ENCODE peak calls at places on chromosomes 5 and 9, in eight cellular contexts. One of them, this sample, is unnamed. For H3K4me1, the result is how much of the 10 kb centered on the place peaks cover.

GRCh38 chr9:87792831-87793288 is 66.9 kb downstream of the CTSL start:
- DNase-seq in prostate gland: no peak
- DNase-seq in lower lobe of right lung: peak
- DNase-seq in transverse colon: peak
- DNase-seq in IMR-90: peak
- DNase-seq in A549: peak
- DNase-seq in cardiac muscle cell: peak
- DNase-seq in uterus: peak
- DNase-seq in this sample: no peak

GRCh38 chr9:82934949-82935348 is 128.0 kb downstream of the RASEF start:
- DNase-seq in prostate gland: no peak
- DNase-seq in lower lobe of right lung: no peak
- DNase-seq in transverse colon: no peak
- DNase-seq in IMR-90: peak
- DNase-seq in A549: peak
- DNase-seq in cardiac muscle cell: peak
- DNase-seq in uterus: no peak
- DNase-seq in this sample: peak

GRCh38 chr5:167720676-167721260 is 570.7 kb upstream of the WWC1 start:
- DNase-seq in prostate gland: no peak
- DNase-seq in lower lobe of right lung: no peak
- DNase-seq in transverse colon: no peak
- DNase-seq in IMR-90: peak
- DNase-seq in A549: no peak
- DNase-seq in cardiac muscle cell: no peak
- DNase-seq in uterus: no peak
- DNase-seq in this sample: no peak

GRCh38 chr5:98773214-98773463 is 324 bp upstream of the RGMB start:
- DNase-seq in prostate gland: no peak
- DNase-seq in lower lobe of right lung: no peak
- DNase-seq in transverse colon: no peak
- DNase-seq in IMR-90: no peak
- DNase-seq in A549: no peak
- DNase-seq in cardiac muscle cell: no peak
- DNase-seq in uterus: no peak
- DNase-seq in this sample: peak

GRCh38 chr9:116928884-116929283 is 241.8 kb downstream of the TRIM32 start:
- DNase-seq in prostate gland: no peak
- DNase-seq in lower lobe of right lung: no peak
- DNase-seq in transverse colon: no peak
- DNase-seq in IMR-90: no peak
- DNase-seq in A549: no peak
- DNase-seq in cardiac muscle cell: no peak
- DNase-seq in uterus: no peak
- DNase-seq in this sample: no peak

GRCh38 chr9:127081250-127082185 is 40.9 kb downstream of the ANGPTL2 start:
- DNase-seq in prostate gland: no peak
- DNase-seq in lower lobe of right lung: no peak
- DNase-seq in transverse colon: no peak
- DNase-seq in IMR-90: no peak
- DNase-seq in A549: no peak
- DNase-seq in cardiac muscle cell: no peak
- DNase-seq in uterus: no peak
- DNase-seq in this sample: no peak

GRCh38 chr5:71873202-71873601 is 154.1 kb downstream of the CARTPT start:
- DNase-seq in prostate gland: no peak
- DNase-seq in lower lobe of right lung: no peak
- DNase-seq in transverse colon: no peak
- DNase-seq in IMR-90: no peak
- DNase-seq in A549: no peak
- DNase-seq in cardiac muscle cell: no peak
- DNase-seq in uterus: no peak
- DNase-seq in this sample: peak

GRCh38 chr5:73615085-73615484 is 10.9 kb upstream of the ARHGEF28 start:
- DNase-seq in prostate gland: no peak
- DNase-seq in lower lobe of right lung: no peak
- DNase-seq in transverse colon: peak
- DNase-seq in IMR-90: no peak
- DNase-seq in A549: peak
- DNase-seq in cardiac muscle cell: no peak
- DNase-seq in uterus: no peak
- DNase-seq in this sample: peak

GRCh38 chr5:73987915-73988314 is 361.9 kb downstream of the ARHGEF28 start:
- DNase-seq in prostate gland: no peak
- DNase-seq in lower lobe of right lung: no peak
- DNase-seq in transverse colon: no peak
- DNase-seq in IMR-90: no peak
- DNase-seq in A549: no peak
- DNase-seq in cardiac muscle cell: no peak
- DNase-seq in uterus: no peak
- DNase-seq in this sample: peak

GRCh38 chr5:55633574-55634203 is 78.4 kb downstream of the SLC38A9 start:
- DNase-seq in prostate gland: no peak
- DNase-seq in lower lobe of right lung: no peak
- DNase-seq in transverse colon: peak
- DNase-seq in IMR-90: peak
- DNase-seq in A549: peak
- DNase-seq in cardiac muscle cell: peak
- DNase-seq in uterus: no peak
- DNase-seq in this sample: no peak

GRCh38 chr5:105504-106080 is 13.6 kb downstream of the PLEKHG4B start:
- DNase-seq in prostate gland: no peak
- DNase-seq in lower lobe of right lung: no peak
- DNase-seq in transverse colon: no peak
- DNase-seq in IMR-90: no peak
- DNase-seq in A549: no peak
- DNase-seq in cardiac muscle cell: no peak
- DNase-seq in uterus: no peak
- DNase-seq in this sample: no peak

GRCh38 chr9:95505072-95505471 is 11.7 kb downstream of the PTCH1 start:
- DNase-seq in prostate gland: no peak
- DNase-seq in lower lobe of right lung: no peak
- DNase-seq in transverse colon: no peak
- DNase-seq in IMR-90: no peak
- DNase-seq in A549: no peak
- DNase-seq in cardiac muscle cell: no peak
- DNase-seq in uterus: no peak
- DNase-seq in this sample: no peak
- H3K4me1 ChIP-seq in prostate gland: under half
- H3K4me1 ChIP-seq in lower lobe of right lung: under half
- H3K4me1 ChIP-seq in transverse colon: under half
- H3K4me1 ChIP-seq in IMR-90: under half
- H3K4me1 ChIP-seq in A549: under half
- H3K4me1 ChIP-seq in cardiac muscle cell: under half
- H3K4me1 ChIP-seq in uterus: under half
- H3K4me1 ChIP-seq in this sample: under half

GRCh38 chr5:154197801-154198461 is 7.4 kb downstream of the GALNT10 start:
- DNase-seq in prostate gland: peak
- DNase-seq in lower lobe of right lung: peak
- DNase-seq in transverse colon: no peak
- DNase-seq in IMR-90: peak
- DNase-seq in A549: peak
- DNase-seq in cardiac muscle cell: peak
- DNase-seq in uterus: no peak
- DNase-seq in this sample: peak

GRCh38 chr5:154199263-154199662 is 8.7 kb downstream of the GALNT10 start:
- DNase-seq in prostate gland: no peak
- DNase-seq in lower lobe of right lung: no peak
- DNase-seq in transverse colon: no peak
- DNase-seq in IMR-90: no peak
- DNase-seq in A549: peak
- DNase-seq in cardiac muscle cell: no peak
- DNase-seq in uterus: no peak
- DNase-seq in this sample: no peak

GRCh38 chr5:154198611-154199230 is 8.2 kb downstream of the GALNT10 start:
- DNase-seq in prostate gland: no peak
- DNase-seq in lower lobe of right lung: no peak
- DNase-seq in transverse colon: no peak
- DNase-seq in IMR-90: peak
- DNase-seq in A549: peak
- DNase-seq in cardiac muscle cell: peak
- DNase-seq in uterus: no peak
- DNase-seq in this sample: peak

GRCh38 chr5:154194348-154195329 is 4.1 kb downstream of the GALNT10 start:
- DNase-seq in prostate gland: peak
- DNase-seq in lower lobe of right lung: no peak
- DNase-seq in transverse colon: no peak
- DNase-seq in IMR-90: peak
- DNase-seq in A549: no peak
- DNase-seq in cardiac muscle cell: peak
- DNase-seq in uterus: no peak
- DNase-seq in this sample: no peak

DNA sequence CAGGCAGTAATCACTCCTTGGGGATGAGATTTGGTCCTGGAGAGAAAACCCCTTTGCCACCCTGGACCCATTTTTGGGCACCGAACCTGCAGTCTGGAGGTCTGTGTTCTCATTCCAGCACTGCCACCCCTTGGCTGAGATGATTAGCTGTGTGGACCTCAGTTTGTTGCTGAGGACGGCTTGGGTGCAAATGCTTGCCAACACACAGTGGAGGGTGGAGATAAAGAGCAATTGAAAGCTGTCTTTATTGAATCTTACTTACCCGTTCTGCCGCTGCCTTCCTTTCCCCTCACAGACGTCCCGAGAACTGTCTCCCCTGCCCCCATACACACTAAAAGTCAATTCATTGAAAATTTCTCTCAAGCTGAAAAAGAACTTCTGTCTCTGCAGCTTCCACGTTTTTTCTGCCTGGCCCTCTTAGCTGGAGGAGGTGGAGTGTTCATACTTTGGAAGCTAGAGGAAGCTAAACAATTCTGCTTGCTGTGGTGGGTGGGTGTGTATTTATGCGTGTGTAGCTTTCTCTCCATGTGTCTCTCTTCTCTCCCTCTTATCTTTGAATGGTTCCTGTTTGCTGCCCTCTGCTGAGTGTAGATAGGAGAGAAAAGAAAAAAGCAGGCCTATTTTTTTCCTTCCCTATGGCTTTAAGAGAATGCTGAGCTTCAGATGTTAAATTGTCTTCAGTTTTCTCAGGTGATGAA is 6.6 kb downstream of the GALNT10 start:
- DNase-seq in prostate gland: no peak
- DNase-seq in lower lobe of right lung: no peak
- DNase-seq in transverse colon: no peak
- DNase-seq in IMR-90: peak
- DNase-seq in A549: peak
- DNase-seq in cardiac muscle cell: peak
- DNase-seq in uterus: no peak
- DNase-seq in this sample: no peak
- TF ChIP-seq CTCF in prostate gland: no peak
- TF ChIP-seq CTCF in lower lobe of right lung: no peak
- TF ChIP-seq CTCF in transverse colon: peak
- TF ChIP-seq CTCF in IMR-90: peak
- TF ChIP-seq CTCF in A549: peak
- TF ChIP-seq CTCF in cardiac muscle cell: peak
- TF ChIP-seq CTCF in uterus: peak
- TF ChIP-seq CTCF in this sample: peak

DNA sequence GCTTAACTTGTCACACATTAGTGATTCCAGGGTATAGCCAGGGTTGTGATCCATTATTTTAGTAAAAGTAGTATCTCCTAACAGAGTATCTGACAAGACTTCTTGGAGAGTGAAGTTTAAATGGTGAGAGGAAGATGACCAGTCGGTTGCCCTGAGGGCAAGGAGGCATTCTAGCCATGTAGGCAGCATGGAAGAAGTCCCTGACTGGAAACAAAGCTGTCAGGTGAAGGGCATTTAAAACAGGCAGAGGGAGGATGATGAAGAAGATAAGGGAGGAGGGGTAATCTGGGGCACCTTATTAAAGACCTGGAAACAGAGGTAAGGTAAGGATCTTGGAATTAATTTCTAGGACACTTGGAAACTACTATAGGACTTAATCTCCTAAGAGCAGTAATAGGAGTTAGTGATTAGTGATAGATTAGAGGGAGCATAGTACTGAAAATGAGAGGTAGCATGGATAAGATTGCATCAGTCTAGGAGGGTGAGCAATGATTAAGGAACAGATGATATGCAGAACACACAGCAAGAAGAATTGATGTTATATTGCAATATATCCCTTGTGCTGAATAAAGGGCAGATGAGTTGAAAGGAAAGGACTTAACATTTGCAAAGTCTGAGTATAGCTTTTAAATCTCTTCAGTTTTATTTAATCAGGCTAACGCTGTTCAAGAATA is 9.5 kb downstream of the KIF2A start:
- DNase-seq in prostate gland: no peak
- DNase-seq in lower lobe of right lung: no peak
- DNase-seq in transverse colon: no peak
- DNase-seq in IMR-90: peak
- DNase-seq in A549: no peak
- DNase-seq in cardiac muscle cell: no peak
- DNase-seq in uterus: no peak
- DNase-seq in this sample: no peak
- H3K27ac ChIP-seq in prostate gland: no peak
- H3K27ac ChIP-seq in lower lobe of right lung: no peak
- H3K27ac ChIP-seq in transverse colon: no peak
- H3K27ac ChIP-seq in IMR-90: no peak
- H3K27ac ChIP-seq in A549: no peak
- H3K27ac ChIP-seq in cardiac muscle cell: no peak
- H3K27ac ChIP-seq in uterus: no peak
- H3K27ac ChIP-seq in this sample: no peak

GRCh38 chr9:129701549-129701948 is 36.1 kb downstream of the PRRX2 start:
- DNase-seq in prostate gland: no peak
- DNase-seq in lower lobe of right lung: no peak
- DNase-seq in transverse colon: no peak
- DNase-seq in IMR-90: peak
- DNase-seq in A549: no peak
- DNase-seq in cardiac muscle cell: no peak
- DNase-seq in uterus: no peak
- DNase-seq in this sample: no peak

GRCh38 chr9:129703121-129703520 is 37.7 kb downstream of the PRRX2 start:
- DNase-seq in prostate gland: no peak
- DNase-seq in lower lobe of right lung: no peak
- DNase-seq in transverse colon: no peak
- DNase-seq in IMR-90: no peak
- DNase-seq in A549: no peak
- DNase-seq in cardiac muscle cell: no peak
- DNase-seq in uterus: no peak
- DNase-seq in this sample: no peak

GRCh38 chr9:129703667-129704355 is 38.4 kb downstream of the PRRX2 start:
- DNase-seq in prostate gland: no peak
- DNase-seq in lower lobe of right lung: no peak
- DNase-seq in transverse colon: peak
- DNase-seq in IMR-90: no peak
- DNase-seq in A549: no peak
- DNase-seq in cardiac muscle cell: peak
- DNase-seq in uterus: peak
- DNase-seq in this sample: no peak

GRCh38 chr9:129702563-129702962 is 37.1 kb downstream of the PRRX2 start:
- DNase-seq in prostate gland: peak
- DNase-seq in lower lobe of right lung: peak
- DNase-seq in transverse colon: peak
- DNase-seq in IMR-90: peak
- DNase-seq in A549: peak
- DNase-seq in cardiac muscle cell: peak
- DNase-seq in uterus: no peak
- DNase-seq in this sample: peak

DNA sequence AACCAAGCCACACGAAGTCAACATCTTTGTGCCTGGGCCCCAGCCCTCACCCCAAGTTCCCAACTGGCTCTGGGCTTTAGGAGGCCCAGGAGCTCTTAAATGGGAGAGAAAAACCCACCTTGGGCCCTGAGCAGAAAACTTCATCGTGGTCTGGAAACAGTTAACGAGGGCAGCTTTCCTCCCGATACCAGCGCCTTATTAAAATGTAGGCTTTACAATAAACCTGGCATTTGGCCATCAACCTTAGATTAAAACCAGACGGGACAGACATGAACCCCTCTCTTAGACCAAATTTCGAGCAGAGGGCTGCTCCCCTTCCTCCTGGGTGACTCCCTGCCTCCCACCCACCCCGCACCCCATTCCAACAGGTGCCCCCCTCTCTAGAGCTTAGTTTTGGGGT is 39.4 kb downstream of the PRRX2 start:
- DNase-seq in prostate gland: no peak
- DNase-seq in lower lobe of right lung: no peak
- DNase-seq in transverse colon: no peak
- DNase-seq in IMR-90: no peak
- DNase-seq in A549: no peak
- DNase-seq in cardiac muscle cell: no peak
- DNase-seq in uterus: no peak
- DNase-seq in this sample: no peak
- H3K4me1 ChIP-seq in prostate gland: under half
- H3K4me1 ChIP-seq in lower lobe of right lung: under half
- H3K4me1 ChIP-seq in transverse colon: under half
- H3K4me1 ChIP-seq in IMR-90: under half
- H3K4me1 ChIP-seq in A549: under half
- H3K4me1 ChIP-seq in cardiac muscle cell: under half
- H3K4me1 ChIP-seq in uterus: under half
- H3K4me1 ChIP-seq in this sample: under half

This sample was measured in foreskin keratinocyte.